ENCODE peak calls at places on chromosomes 13 and 19, in five cellular contexts. R, K, X, N and O are unnamed samples.
A peak's percentile ranks its signal among the peaks of the same experiment; 100 is the strongest.

GRCh38 chr13:34255695-34256094 is 437.7 kb downstream of the RFC3 start:
- DNase-seq in N (no peak), R (no peak), K (no peak), X (no peak), O (no peak)

GRCh38 chr13:50229935-50230334 is 214.7 kb downstream of the KCNRG start:
- DNase-seq in N (no peak), X (no peak), K (no peak), R (no peak), O (no peak)

GRCh38 chr19:33508941-33509614 is 12.5 kb downstream of the PEPD start:
- DNase-seq in N (no peak), K (no peak), R (no peak), X (no peak), O (no peak)

GRCh38 chr19:7881910-7882309 is 6.4 kb upstream of the LRRC8E start:
- DNase-seq in K (no peak), R (no peak), N (no peak), X (no peak), O (no peak)

GRCh38 chr19:21482863-21483276 is 22.5 kb upstream of the ZNF429 start:
- DNase-seq in X (peak; percentile 81), K (peak; percentile 7), N (peak; percentile 31), R (peak; percentile 26), O (peak; percentile 22)

GRCh38 chr19:47512183-47512947 is 2.5 kb downstream of the NAPA start:
- DNase-seq in K (no peak), N (no peak), R (no peak), X (no peak), O (peak; percentile 37)

GRCh38 chr19:44723952-44724319 is 24.6 kb upstream of the BCL3 start:
- DNase-seq in X (peak; percentile 87), N (peak; percentile 74), K (peak; percentile 68), R (peak; percentile 85), O (peak; percentile 86)

GRCh38 chr13:44283598-44283997 is 90.0 kb upstream of the SERP2 start:
- DNase-seq in X (no peak), K (no peak), N (no peak), R (no peak), O (no peak)

GRCh38 chr13:98143157-98143553 is 261 bp downstream of the FARP1 start:
- DNase-seq in R (no peak), N (no peak), K (no peak), X (peak; percentile 90), O (no peak)

GRCh38 chr13:73754241-73754640 is 380.0 kb downstream of the KLF12 start:
- DNase-seq in X (no peak), R (no peak), N (no peak), K (no peak), O (no peak)

GRCh38 chr19:55777528-55777927 is 8.6 kb downstream of the RFPL4AL1 start:
- DNase-seq in R (no peak), N (peak; percentile 42), X (peak; percentile 13), K (peak; percentile 2), O (peak; percentile 30)

GRCh38 chr13:110170020-110170790 is 136.8 kb downstream of the COL4A1 start:
- DNase-seq in N (no peak), R (no peak), K (no peak), X (no peak), O (no peak)

GRCh38 chr19:52212572-52213255 is 22.9 kb downstream of the PPP2R1A start:
- DNase-seq in K (no peak), X (no peak), N (no peak), R (no peak), O (no peak)

GRCh38 chr13:48273346-48273745 is 30.2 kb upstream of the RB1 start:
- DNase-seq in N (no peak), X (no peak), R (no peak), K (no peak), O (no peak)

GRCh38 chr19:368624-369020 is 24.0 kb upstream of the MIER2 start:
- DNase-seq in R (no peak), K (no peak), N (no peak), X (no peak), O (no peak)

GRCh38 chr19:1014161-1015060 is 6.5 kb downstream of the TMEM259 start:
- DNase-seq in R (no peak), X (no peak), N (no peak), K (no peak), O (no peak)

GRCh38 chr19:48444129-48444932 is 1.5 kb upstream of the GRWD1 start:
- DNase-seq in R (no peak), K (no peak), X (peak; percentile 56), N (no peak), O (no peak)

GRCh38 chr19:19782783-19783182 is 38.8 kb downstream of the ZNF506 start:
- DNase-seq in R (no peak), X (no peak), K (no peak), N (no peak), O (no peak)

GRCh38 chr19:16623576-16623975 is 4.4 kb downstream of the MED26 start:
- DNase-seq in X (no peak), R (no peak), K (no peak), N (peak; percentile 63), O (no peak)

GRCh38 chr13:32624441-32624840 is 38.2 kb downstream of the PDS5B start:
- DNase-seq in N (no peak), X (no peak), K (no peak), R (no peak), O (no peak)

GRCh38 chr19:49133621-49134454 is 14.5 kb downstream of the PPFIA3 start:
- DNase-seq in R (peak; percentile 67), N (no peak), X (peak; percentile 78), K (no peak), O (no peak)

GRCh38 chr19:35407619-35408018 is 36.8 kb downstream of the GPR42 start:
- DNase-seq in N (no peak), R (no peak), X (no peak), K (no peak), O (no peak)

GRCh38 chr13:95968906-95969305 is 84.3 kb downstream of the UGGT2 start:
- DNase-seq in R (no peak), N (no peak), X (no peak), K (no peak), O (no peak)

GRCh38 chr13:46181799-46182490 is at the start of gene LCP1:
- DNase-seq in K (no peak), R (no peak), X (no peak), N (peak; percentile 91), O (peak; percentile 83)

GRCh38 chr13:97944396-97945029 is 9.0 kb upstream of the IPO5 start:
- DNase-seq in N (no peak), K (no peak), X (no peak), R (no peak), O (peak; percentile 87)

GRCh38 chr19:39996218-39996810 is 546 bp upstream of the ZNF546 start:
- DNase-seq in N (peak; percentile 29), X (peak; percentile 62), K (peak; percentile 29), R (no peak), O (peak; percentile 49)

GRCh38 chr19:55118401-55118991 is 1.1 kb upstream of the PPP1R12C start:
- DNase-seq in X (no peak), N (no peak), R (peak; percentile 75), K (no peak), O (no peak)

DNA sequence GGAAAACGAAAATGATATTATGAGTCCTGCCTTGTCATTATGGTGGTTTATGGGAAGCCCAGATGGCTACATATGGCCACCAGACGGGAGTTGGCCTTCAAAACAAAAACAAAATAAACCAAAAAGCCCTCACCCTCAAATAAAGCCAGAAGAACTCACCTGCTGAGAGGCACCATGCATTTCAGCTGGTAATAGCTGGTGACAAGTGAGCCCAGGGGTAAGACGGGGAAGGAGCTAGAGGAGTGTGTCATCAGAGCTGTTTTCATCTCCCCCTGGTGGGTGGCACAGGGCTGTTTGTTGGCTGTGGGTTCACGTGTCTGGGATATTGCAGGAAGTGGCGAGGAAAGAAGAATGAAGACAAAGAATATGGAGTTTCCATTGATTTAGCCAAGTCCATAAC is 152.9 kb downstream of the EFNB2 start:
- DNase-seq in R (no peak), X (no peak), K (no peak), N (no peak), O (no peak)
- TF ChIP-seq CTCF in R (no peak), X (no peak), K (no peak), N (no peak), O (peak; percentile 15)

GRCh38 chr19:2579678-2580280 is 103.9 kb downstream of the GADD45B start:
- DNase-seq in N (no peak), X (no peak), R (no peak), K (no peak), O (no peak)

GRCh38 chr19:2578911-2579677 is 103.2 kb downstream of the GADD45B start:
- DNase-seq in X (peak; percentile 90), K (peak; percentile 78), R (peak; percentile 93), N (no peak), O (peak; percentile 87)

GRCh38 chr19:2575734-2576481 is 100.0 kb downstream of the GADD45B start:
- DNase-seq in R (no peak), N (no peak), X (peak; percentile 53), K (no peak), O (no peak)

GRCh38 chr19:2578391-2578826 is 102.5 kb downstream of the GADD45B start:
- DNase-seq in R (peak; percentile 43), N (no peak), X (no peak), K (no peak), O (peak; percentile 52)

DNA sequence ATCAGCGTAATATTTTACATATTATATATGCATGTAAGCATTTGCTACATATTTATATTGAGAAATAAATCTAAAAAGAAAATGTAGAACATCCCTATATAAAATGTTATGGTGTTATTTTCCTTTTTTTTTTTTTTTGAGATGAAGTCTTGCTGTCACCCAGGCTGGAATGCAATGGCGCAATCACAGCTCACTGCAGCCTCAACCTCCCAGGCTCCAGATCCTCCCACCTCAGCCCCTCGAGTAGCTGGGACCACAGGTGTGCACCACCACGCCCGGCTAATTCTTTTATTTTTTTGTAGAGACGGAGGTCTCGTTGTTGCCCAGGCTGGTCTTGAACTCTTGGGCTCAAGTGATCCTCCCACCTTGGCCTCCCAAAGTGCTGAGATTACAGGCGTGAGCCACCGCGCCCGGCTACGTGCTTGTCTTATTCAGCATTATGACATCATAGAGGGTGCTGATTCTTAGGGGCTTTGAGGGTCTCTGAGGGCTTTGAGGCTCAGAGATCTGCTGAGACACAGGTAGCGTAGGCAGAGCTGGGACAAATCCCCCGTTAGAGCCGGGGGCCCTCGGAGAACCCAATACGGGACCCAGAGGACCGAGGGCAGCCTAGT is 101.9 kb downstream of the GADD45B start:
- DNase-seq in R (no peak), K (no peak), N (no peak), X (no peak), O (no peak)
- H3K9ac ChIP-seq in R (no peak overlapping the region), K (peak overlapping the region; percentile 75), N (no peak overlapping the region), X (peak overlapping the region; percentile 59), O (peak overlapping the region; percentile 37)

DNA sequence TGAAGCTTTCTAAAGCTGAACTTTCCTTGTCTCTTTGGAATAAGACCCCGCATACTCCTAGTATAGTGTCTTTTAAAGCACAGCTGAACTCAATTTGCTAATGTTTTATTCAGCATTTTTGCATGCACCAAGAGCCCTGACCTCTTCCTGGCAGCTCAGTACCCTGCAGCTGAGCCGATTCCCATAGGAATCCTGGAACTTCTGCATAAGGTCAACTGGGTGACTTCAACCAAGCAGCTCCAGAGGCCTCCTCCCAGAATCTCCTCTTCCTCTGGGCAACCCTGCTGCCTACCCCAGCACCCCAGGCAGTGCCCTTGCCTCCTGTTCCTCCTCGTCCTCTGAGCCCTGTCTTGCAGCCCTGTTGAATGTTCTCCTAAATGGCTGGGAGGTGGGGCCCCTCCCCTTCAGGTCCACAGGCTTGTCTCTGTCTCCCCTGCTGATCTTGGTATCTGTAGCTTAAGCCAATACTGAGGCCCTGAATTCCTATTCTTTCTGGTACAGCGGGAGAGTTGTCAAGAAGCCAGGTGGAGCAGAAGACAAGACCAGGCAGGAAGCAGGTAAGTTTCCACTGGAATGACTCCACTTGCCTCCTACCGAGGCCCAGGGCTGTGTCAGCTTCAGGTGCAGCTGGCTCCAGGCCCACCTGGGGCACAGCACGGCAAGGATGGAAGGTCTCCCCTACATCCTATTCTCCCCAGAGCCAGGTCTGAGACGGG is 23.6 kb upstream of the CCDC124 start:
- DNase-seq in R (peak; percentile 49), X (no peak), K (no peak), N (no peak), O (no peak)
- TF ChIP-seq EZH2phosphoT487 in R (no peak), X (no peak), K (no peak), N (no peak), O (no peak)

GRCh38 chr13:35826626-35827254 is 304.4 kb downstream of the DCLK1 start:
- DNase-seq in X (no peak), K (peak; percentile 22), N (no peak), R (no peak), O (no peak)
- TF ChIP-seq CTCF in X (peak; percentile 18), K (peak; percentile 7), N (no peak), R (peak; percentile 48), O (peak; percentile 57)